ENCODE peak calls at places on chromosome 6, in ten cellular contexts. M is gastrocnemius medialis, B is mesothelial cell of epicardium, E is CD14-positive monocyte, R is HFFc6, J is right atrium auricular region, W is glutamatergic neuron, A is endothelial cell, U is pancreas, V is neural crest cell. D is an unnamed sample.

GRCh38 chr6:34697544-34697836 is 923 bp upstream of the ILRUN start:
- DNase-seq in E (no peak), B (no peak), W (no peak), U (no peak), M (no peak), R (no peak), A (no peak), V (no peak), J (no peak), D (no peak)

GRCh38 chr6:132198040-132198439 is 203.2 kb downstream of the MOXD1 start:
- DNase-seq in E (no peak), U (no peak), J (no peak), B (no peak), R (peak; percentile 9), A (no peak), M (no peak), W (no peak), V (no peak), D (no peak)

GRCh38 chr6:14658030-14658429 is 540.5 kb downstream of the CD83 start:
- DNase-seq in J (no peak), B (no peak), V (no peak), R (no peak), W (no peak), M (no peak), A (no peak), E (no peak), U (no peak), D (no peak)

GRCh38 chr6:37648465-37649330 is 49.0 kb downstream of the MDGA1 start:
- DNase-seq in U (no peak), A (no peak), R (no peak), W (peak; percentile 30), V (no peak), J (no peak), E (no peak), B (no peak), M (no peak), D (no peak)

GRCh38 chr6:161836643-161837448 is 563.0 kb upstream of the AGPAT4 start:
- DNase-seq in M (no peak), U (no peak), R (no peak), E (no peak), B (no peak), V (no peak), A (no peak), W (no peak), J (peak; percentile 36), D (no peak)

GRCh38 chr6:36615018-36615761 is 21.0 kb downstream of the SRSF3 start:
- DNase-seq in J (peak; percentile 64), U (no peak), E (peak; percentile 71), V (peak; percentile 42), A (peak; percentile 50), B (no peak), M (peak; percentile 20), R (peak; percentile 41), W (peak; percentile 35), D (peak; percentile 54)

GRCh38 chr6:23518294-23518693 is 607.7 kb upstream of the NRSN1 start:
- DNase-seq in E (no peak), R (no peak), M (no peak), V (no peak), U (no peak), W (no peak), B (no peak), J (no peak), A (no peak), D (no peak)

GRCh38 chr6:2911171-2911570 is 8.1 kb upstream of the SERPINB9 start:
- DNase-seq in B (no peak), J (no peak), R (no peak), V (no peak), U (no peak), E (no peak), W (no peak), M (no peak), A (no peak), D (no peak)

GRCh38 chr6:165117121-165117520 is 192.3 kb downstream of the C6orf118 start:
- DNase-seq in M (no peak), A (no peak), J (no peak), U (no peak), V (no peak), E (no peak), R (no peak), W (no peak), B (no peak), D (no peak)

GRCh38 chr6:18182568-18182967 is 27.3 kb downstream of the KDM1B start:
- DNase-seq in J (no peak), E (no peak), W (no peak), V (no peak), U (no peak), R (no peak), B (no peak), A (no peak), M (no peak), D (no peak)

GRCh38 chr6:116476021-116476678 is 15.0 kb downstream of the CALHM6 start:
- DNase-seq in R (no peak), W (no peak), J (no peak), A (no peak), V (no peak), E (peak; percentile 54), B (no peak), U (no peak), M (no peak), D (no peak)

GRCh38 chr6:119552016-119552415 is 202.5 kb upstream of the MAN1A1 start:
- DNase-seq in B (no peak), M (no peak), R (no peak), J (no peak), A (no peak), U (no peak), E (no peak), W (no peak), V (no peak), D (no peak)

GRCh38 chr6:136415351-136416005 is 125.8 kb upstream of the BCLAF1 start:
- DNase-seq in W (no peak), M (no peak), B (no peak), E (peak; percentile 75), V (no peak), A (no peak), R (no peak), U (no peak), J (no peak), D (no peak)

GRCh38 chr6:75876152-75876551 is 127.1 kb downstream of the MYO6 start:
- DNase-seq in E (no peak), R (no peak), U (no peak), B (no peak), V (no peak), M (no peak), A (no peak), J (no peak), W (no peak), D (no peak)
- TF ChIP-seq CTCF in E (no peak), R (no peak), U (no peak), B (no peak), V (no peak), M (no peak), A (no peak), J (no peak), W (no peak), D (no peak)

GRCh38 chr6:45422541-45423110 is 44.9 kb upstream of the SUPT3H start:
- DNase-seq in J (no peak), R (peak; percentile 55), U (peak; percentile 83), B (no peak), W (peak; percentile 50), M (no peak), E (peak; percentile 47), V (no peak), A (peak; percentile 54), D (no peak)

GRCh38 chr6:45423111-45423900 is 45.6 kb upstream of the SUPT3H start:
- DNase-seq in E (peak; percentile 48), W (peak; percentile 39), B (peak; percentile 23), A (peak; percentile 50), V (peak; percentile 6), J (no peak), R (no peak), M (no peak), U (peak; percentile 74), D (no peak)

GRCh38 chr6:45420909-45421699 is 43.4 kb upstream of the SUPT3H start:
- DNase-seq in U (no peak), R (no peak), A (no peak), W (no peak), J (no peak), E (no peak), M (no peak), V (no peak), B (no peak), D (no peak)

GRCh38 chr6:45420083-45420908 is 42.6 kb upstream of the SUPT3H start:
- DNase-seq in W (no peak), B (no peak), E (no peak), V (peak; percentile 5), A (peak; percentile 9), U (peak; percentile 61), M (no peak), J (no peak), R (peak; percentile 25), D (no peak)

GRCh38 chr6:45421700-45422540 is 44.2 kb upstream of the SUPT3H start:
- DNase-seq in R (peak; percentile 57), J (no peak), A (peak; percentile 50), E (peak; percentile 48), M (peak; percentile 19), W (peak; percentile 58), B (peak; percentile 33), U (peak; percentile 86), V (peak; percentile 41), D (no peak)
- TF ChIP-seq CTCF in R (peak; percentile 49), J (peak; percentile 49), A (no peak), E (no peak), M (peak; percentile 34), W (no peak), B (no peak), U (no peak), V (no peak), D (peak; percentile 17)

DNA sequence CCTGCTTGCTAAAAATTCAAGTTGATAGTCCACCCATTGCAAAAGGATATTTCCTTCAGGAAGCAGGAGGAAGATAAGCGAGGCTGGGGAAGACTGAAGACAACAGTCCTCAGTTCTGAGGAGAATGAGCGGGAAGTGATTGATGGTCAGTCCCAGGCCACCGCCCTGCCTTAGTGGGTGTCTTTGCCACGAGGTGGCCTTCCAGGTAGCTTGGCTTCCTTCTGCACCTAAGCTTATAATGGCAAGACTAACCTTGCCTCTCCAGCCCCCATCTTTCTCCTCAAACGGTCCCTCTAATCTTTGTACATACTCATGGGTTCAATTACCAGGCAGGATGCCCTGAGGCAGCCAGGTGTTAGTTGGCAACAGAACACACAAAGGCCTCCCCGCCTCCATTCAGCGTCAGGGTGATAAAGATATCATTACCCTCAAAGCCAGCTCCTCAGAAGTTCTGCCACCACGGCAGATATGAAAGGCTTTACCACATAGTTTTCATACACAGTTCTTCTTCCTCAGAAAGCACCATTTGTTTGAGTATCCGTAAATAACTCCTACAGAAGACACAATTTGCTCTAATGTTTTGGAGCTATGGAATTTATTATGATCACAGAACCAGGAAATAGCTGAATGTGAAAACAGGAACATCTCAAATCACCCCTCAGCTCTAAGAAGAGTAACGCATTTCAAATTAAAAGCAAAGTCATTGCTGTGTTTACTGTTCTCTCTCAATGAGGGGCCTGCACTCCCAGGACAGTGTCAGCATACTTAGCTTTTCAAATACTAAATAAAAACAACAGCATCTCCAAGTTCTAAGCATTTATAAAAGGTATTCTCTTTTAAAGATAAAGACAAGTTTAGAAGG is 249.3 kb downstream of the ATXN1 start:
- DNase-seq in E (no peak), U (peak; percentile 55), R (no peak), V (no peak), J (no peak), W (no peak), A (no peak), M (no peak), B (no peak), D (no peak)
- TF ChIP-seq CTCF in E (no peak), U (no peak), R (no peak), V (no peak), J (no peak), W (no peak), A (no peak), M (no peak), B (no peak), D (no peak)

GRCh38 chr6:63245908-63246307 is 34.6 kb downstream of the FKBP1C start:
- DNase-seq in U (no peak), A (peak; percentile 11), B (no peak), V (no peak), E (no peak), R (no peak), W (no peak), M (no peak), J (no peak), D (no peak)
- TF ChIP-seq CTCF in U (no peak), A (peak; percentile 18), B (no peak), V (peak; percentile 46), E (no peak), R (no peak), W (peak; percentile 47), M (no peak), J (no peak), D (peak; percentile 12)